ENCODE peak calls at places on chromosome 13, in eight cellular contexts. U is CD8-positive, alpha-beta memory T cell; N is NCI-H1092; L is EL; F is adipocyte; W is CD4-positive, CD25-positive, alpha-beta regulatory T cell; Q is psoas muscle; S is progenitor cell of endocrine pancreas. H is an unnamed sample.
A peak's percentile ranks its signal among the peaks of the same experiment; 100 is the strongest.

GRCh38 chr13:109196896-109197295 is 567.5 kb downstream of the MYO16 start:
- DNase-seq in U (no peak), F (no peak), W (no peak), N (no peak), L (no peak), Q (no peak), S (no peak), H (no peak)

GRCh38 chr13:95723428-95723827 is 46.5 kb downstream of the DNAJC3 start:
- DNase-seq in S (no peak), L (no peak), Q (no peak), F (no peak), N (no peak), U (no peak), W (no peak), H (no peak)

GRCh38 chr13:67390462-67391093 is 160.4 kb upstream of the PCDH9 start:
- DNase-seq in L (peak; percentile 20), U (no peak), F (no peak), S (no peak), W (no peak), N (no peak), Q (no peak), H (peak; percentile 88)

GRCh38 chr13:93338906-93339305 is 112.3 kb downstream of the GPC6 start:
- DNase-seq in N (no peak), Q (no peak), L (no peak), F (no peak), U (no peak), S (no peak), W (no peak), H (no peak)

GRCh38 chr13:33927315-33927714 is 109.4 kb downstream of the RFC3 start:
- DNase-seq in U (no peak), L (peak; percentile 44), W (no peak), Q (no peak), S (no peak), F (peak; percentile 67), N (no peak), H (peak; percentile 60)

GRCh38 chr13:99559560-99559959 is 58.3 kb downstream of the TM9SF2 start:
- DNase-seq in L (no peak), W (no peak), S (no peak), N (no peak), Q (no peak), U (no peak), F (no peak), H (peak; percentile 86)

GRCh38 chr13:110629735-110630134 is 14.4 kb downstream of the NAXD start:
- DNase-seq in S (no peak), N (no peak), Q (no peak), L (no peak), U (peak; percentile 27), W (peak; percentile 9), F (no peak), H (peak; percentile 71)

GRCh38 chr13:35994131-35994966 is 136.8 kb downstream of the DCLK1 start:
- DNase-seq in W (no peak), Q (peak; percentile 81), L (peak; percentile 93), N (no peak), U (no peak), S (no peak), F (peak; percentile 96), H (peak; percentile 83)

GRCh38 chr13:37158481-37158880 is 53.0 kb upstream of the CSNK1A1L start:
- DNase-seq in U (no peak), N (no peak), F (no peak), L (no peak), W (no peak), S (no peak), Q (no peak), H (no peak)

GRCh38 chr13:40993119-40993518 is 26.0 kb downstream of the ELF1 start:
- DNase-seq in N (peak; percentile 20), F (no peak), W (no peak), L (no peak), Q (no peak), S (no peak), U (no peak), H (peak; percentile 27)

GRCh38 chr13:93620366-93620765 is 393.8 kb downstream of the GPC6 start:
- DNase-seq in Q (no peak), S (no peak), F (peak; percentile 45), L (no peak), W (no peak), N (no peak), U (no peak), H (no peak)

GRCh38 chr13:114151565-114152284 is 19.3 kb upstream of the RASA3 start:
- DNase-seq in Q (peak; percentile 75), F (no peak), S (no peak), U (peak; percentile 60), W (peak; percentile 44), L (no peak), N (peak; percentile 16), H (no peak)

GRCh38 chr13:27921421-27921960 is 1.7 kb downstream of the PDX1 start:
- DNase-seq in L (no peak), U (no peak), S (no peak), N (no peak), W (no peak), Q (no peak), F (no peak), H (no peak)

GRCh38 chr13:33817513-33817842 is 471 bp upstream of the RFC3 start:
- DNase-seq in F (no peak), W (no peak), U (no peak), Q (no peak), L (no peak), N (no peak), S (no peak), H (peak; percentile 9)

GRCh38 chr13:43006893-43007631 is 15.0 kb upstream of the EPSTI1 start:
- DNase-seq in S (no peak), L (peak; percentile 61), F (peak; percentile 71), W (no peak), U (no peak), N (no peak), Q (no peak), H (peak; percentile 77)

GRCh38 chr13:107713314-107713713 is 502.0 kb downstream of the LIG4 start:
- DNase-seq in W (no peak), Q (no peak), F (no peak), S (no peak), N (no peak), U (no peak), L (no peak), H (no peak)

GRCh38 chr13:107678075-107678689 is 537.2 kb downstream of the LIG4 start:
- DNase-seq in L (no peak), S (no peak), N (no peak), Q (no peak), W (no peak), U (no peak), F (peak; percentile 17), H (peak; percentile 60)

GRCh38 chr13:51945149-51945548 is 66.1 kb downstream of the ATP7B start:
- DNase-seq in F (no peak), U (no peak), Q (no peak), L (no peak), W (no peak), N (no peak), S (no peak), H (no peak)

GRCh38 chr13:21707586-21707985 is 36.7 kb downstream of the FGF9 start:
- DNase-seq in N (no peak), W (no peak), U (no peak), L (no peak), F (no peak), S (no peak), Q (no peak), H (no peak)

GRCh38 chr13:94280845-94281244 is 198.6 kb downstream of the DCT start:
- DNase-seq in U (no peak), L (no peak), W (no peak), S (no peak), F (no peak), Q (no peak), N (no peak), H (no peak)

GRCh38 chr13:24834902-24835510 is 71.0 kb downstream of the RNF17 start:
- DNase-seq in N (peak; percentile 23), Q (no peak), S (no peak), L (peak; percentile 3), U (no peak), W (no peak), F (no peak), H (no peak)

GRCh38 chr13:114097893-114098688 is 34.3 kb downstream of the RASA3 start:
- DNase-seq in N (no peak), L (no peak), Q (peak; percentile 52), W (no peak), S (no peak), U (no peak), F (no peak), H (no peak)

GRCh38 chr13:110108348-110109139 is 198.4 kb downstream of the COL4A1 start:
- DNase-seq in S (peak; percentile 59), F (peak; percentile 92), U (no peak), L (peak; percentile 84), W (no peak), N (peak; percentile 63), Q (peak; percentile 86), H (peak; percentile 95)

GRCh38 chr13:75869981-75870380 is 233.9 kb downstream of the LMO7 start:
- DNase-seq in S (no peak), W (peak; percentile 5), U (peak; percentile 17), L (no peak), Q (no peak), N (no peak), F (no peak), H (no peak)

GRCh38 chr13:26412263-26412662 is 145.2 kb upstream of the WASF3 start:
- DNase-seq in F (no peak), S (no peak), W (no peak), L (peak; percentile 31), U (no peak), N (no peak), Q (no peak), H (no peak)

GRCh38 chr13:98285317-98285716 is 108.2 kb upstream of the RNF113B start:
- DNase-seq in L (no peak), U (no peak), S (no peak), N (peak; percentile 93), W (no peak), Q (no peak), F (no peak), H (peak; percentile 37)

GRCh38 chr13:113001251-113002140 is 32.5 kb downstream of the MCF2L start:
- DNase-seq in S (peak; percentile 38), U (peak; percentile 3), W (no peak), F (peak; percentile 31), L (peak; percentile 55), Q (no peak), N (peak; percentile 87), H (peak; percentile 10)

GRCh38 chr13:98977568-98978270 is at the start of gene DOCK9:
- DNase-seq in U (no peak), N (no peak), W (no peak), Q (peak; percentile 68), F (peak; percentile 64), S (peak; percentile 30), L (peak; percentile 73), H (peak; percentile 81)

GRCh38 chr13:113667771-113668490 is 912 bp downstream of the GRK1 start:
- DNase-seq in S (no peak), Q (peak; percentile 26), W (no peak), N (no peak), U (no peak), L (no peak), F (no peak), H (no peak)

H was measured in choroid plexus epithelial cell.